ENCODE peak calls at places on chromosome 18, in four cellular contexts. One of them, this sample, is unnamed.

GRCh38 chr18:60675801-60676200 is 303.2 kb upstream of the MC4R start:
- DNase-seq in sigmoid colon: no peak
- DNase-seq in HCT116: no peak
- DNase-seq in K562: no peak
- DNase-seq in this sample: peak

GRCh38 chr18:49985246-49985645 is 171.9 kb upstream of the ACAA2 start:
- DNase-seq in sigmoid colon: no peak
- DNase-seq in HCT116: no peak
- DNase-seq in K562: no peak
- DNase-seq in this sample: no peak

GRCh38 chr18:40956213-40956612 is 998.8 kb upstream of the PIK3C3 start:
- DNase-seq in sigmoid colon: no peak
- DNase-seq in HCT116: no peak
- DNase-seq in K562: no peak
- DNase-seq in this sample: no peak

GRCh38 chr18:43279015-43279758 is 1.9 kb upstream of the SYT4 start:
- DNase-seq in sigmoid colon: no peak
- DNase-seq in HCT116: no peak
- DNase-seq in K562: no peak
- DNase-seq in this sample: no peak

GRCh38 chr18:43531438-43531837 is 254.1 kb upstream of the SYT4 start:
- DNase-seq in sigmoid colon: no peak
- DNase-seq in HCT116: no peak
- DNase-seq in K562: no peak
- DNase-seq in this sample: no peak

GRCh38 chr18:68148862-68149261 is 566.0 kb downstream of the TMX3 start:
- DNase-seq in sigmoid colon: no peak
- DNase-seq in HCT116: no peak
- DNase-seq in K562: no peak
- DNase-seq in this sample: no peak

GRCh38 chr18:63518178-63519012 is 23.8 kb upstream of the SERPINB12 start:
- DNase-seq in sigmoid colon: peak
- DNase-seq in HCT116: peak
- DNase-seq in K562: peak
- DNase-seq in this sample: peak

GRCh38 chr18:9055185-9055584 is 47.3 kb upstream of the NDUFV2 start:
- DNase-seq in sigmoid colon: no peak
- DNase-seq in HCT116: peak
- DNase-seq in K562: peak
- DNase-seq in this sample: no peak

GRCh38 chr18:63451774-63452173 is 25.0 kb upstream of the SERPINB5 start:
- DNase-seq in sigmoid colon: peak
- DNase-seq in HCT116: no peak
- DNase-seq in K562: peak
- DNase-seq in this sample: no peak

GRCh38 chr18:28163201-28163778 is 13.6 kb downstream of the CDH2 start:
- DNase-seq in sigmoid colon: no peak
- DNase-seq in HCT116: no peak
- DNase-seq in K562: no peak
- DNase-seq in this sample: no peak

GRCh38 chr18:55515946-55516710 is 71.9 kb downstream of the TCF4 start:
- DNase-seq in sigmoid colon: no peak
- DNase-seq in HCT116: no peak
- DNase-seq in K562: no peak
- DNase-seq in this sample: no peak

GRCh38 chr18:60100805-60101204 is 201.0 kb downstream of the PMAIP1 start:
- DNase-seq in sigmoid colon: no peak
- DNase-seq in HCT116: no peak
- DNase-seq in K562: no peak
- DNase-seq in this sample: no peak

GRCh38 chr18:21853020-21853419 is 112.4 kb downstream of the MIB1 start:
- DNase-seq in sigmoid colon: no peak
- DNase-seq in HCT116: no peak
- DNase-seq in K562: no peak
- DNase-seq in this sample: no peak

GRCh38 chr18:21664069-21664468 is 40.5 kb downstream of the ABHD3 start:
- DNase-seq in sigmoid colon: no peak
- DNase-seq in HCT116: no peak
- DNase-seq in K562: no peak
- DNase-seq in this sample: no peak

GRCh38 chr18:12862874-12863482 is 21.1 kb downstream of the PTPN2 start:
- DNase-seq in sigmoid colon: no peak
- DNase-seq in HCT116: no peak
- DNase-seq in K562: no peak
- DNase-seq in this sample: no peak
- TF ChIP-seq POLR2AphosphoS5 in sigmoid colon: no peak
- TF ChIP-seq POLR2AphosphoS5 in HCT116: no peak
- TF ChIP-seq POLR2AphosphoS5 in K562: no peak
- TF ChIP-seq POLR2AphosphoS5 in this sample: no peak

GRCh38 chr18:35851286-35851967 is 121.1 kb upstream of the RMP24 start:
- DNase-seq in sigmoid colon: no peak
- DNase-seq in HCT116: no peak
- DNase-seq in K562: no peak
- DNase-seq in this sample: no peak
- TF ChIP-seq POLR2AphosphoS5 in sigmoid colon: no peak
- TF ChIP-seq POLR2AphosphoS5 in HCT116: no peak
- TF ChIP-seq POLR2AphosphoS5 in K562: no peak
- TF ChIP-seq POLR2AphosphoS5 in this sample: no peak

DNA sequence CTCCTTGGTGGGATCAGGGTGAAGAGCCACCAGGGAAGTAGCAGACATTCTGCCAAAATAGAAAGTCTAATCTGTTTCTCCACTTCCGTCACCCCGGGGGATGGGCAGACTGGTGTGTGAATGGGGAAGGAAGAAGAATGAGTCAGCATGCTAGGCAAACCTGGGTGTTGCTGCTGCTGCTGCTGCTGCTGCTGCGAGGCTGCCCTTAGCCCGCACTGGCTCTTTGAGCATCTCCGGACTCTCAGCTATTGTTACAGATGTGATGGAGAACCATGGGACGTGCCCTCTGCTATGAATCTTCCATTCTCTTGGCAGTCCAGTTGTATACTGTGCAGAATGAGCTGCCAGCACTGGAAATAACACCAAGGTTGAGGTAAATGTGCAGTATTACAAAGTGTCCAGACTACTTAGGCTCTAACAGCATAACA is 158.6 kb downstream of the SETBP1 start:
- DNase-seq in sigmoid colon: peak
- DNase-seq in HCT116: no peak
- DNase-seq in K562: peak
- DNase-seq in this sample: peak
- TF ChIP-seq POLR2AphosphoS5 in sigmoid colon: no peak
- TF ChIP-seq POLR2AphosphoS5 in HCT116: no peak
- TF ChIP-seq POLR2AphosphoS5 in K562: no peak
- TF ChIP-seq POLR2AphosphoS5 in this sample: peak

GRCh38 chr18:79366177-79367094 is 29.3 kb upstream of the NFATC1 start:
- DNase-seq in sigmoid colon: no peak
- DNase-seq in HCT116: no peak
- DNase-seq in K562: no peak
- DNase-seq in this sample: no peak

GRCh38 chr18:79365701-79366100 is 30.0 kb upstream of the NFATC1 start:
- DNase-seq in sigmoid colon: no peak
- DNase-seq in HCT116: no peak
- DNase-seq in K562: no peak
- DNase-seq in this sample: no peak

GRCh38 chr18:79367480-79367879 is 28.2 kb upstream of the NFATC1 start:
- DNase-seq in sigmoid colon: no peak
- DNase-seq in HCT116: no peak
- DNase-seq in K562: no peak
- DNase-seq in this sample: no peak

GRCh38 chr18:79368681-79369080 is 27.0 kb upstream of the NFATC1 start:
- DNase-seq in sigmoid colon: no peak
- DNase-seq in HCT116: no peak
- DNase-seq in K562: no peak
- DNase-seq in this sample: no peak

GRCh38 chr18:79367989-79368388 is 27.7 kb upstream of the NFATC1 start:
- DNase-seq in sigmoid colon: no peak
- DNase-seq in HCT116: no peak
- DNase-seq in K562: no peak
- DNase-seq in this sample: no peak
- TF ChIP-seq POLR2AphosphoS5 in sigmoid colon: no peak
- TF ChIP-seq POLR2AphosphoS5 in HCT116: no peak
- TF ChIP-seq POLR2AphosphoS5 in K562: no peak
- TF ChIP-seq POLR2AphosphoS5 in this sample: no peak

GRCh38 chr18:3350566-3351527 is 88.9 kb downstream of the MYL12B start:
- DNase-seq in sigmoid colon: no peak
- DNase-seq in HCT116: peak
- DNase-seq in K562: no peak
- DNase-seq in this sample: no peak
- TF ChIP-seq POLR2AphosphoS5 in sigmoid colon: no peak
- TF ChIP-seq POLR2AphosphoS5 in HCT116: peak
- TF ChIP-seq POLR2AphosphoS5 in K562: no peak
- TF ChIP-seq POLR2AphosphoS5 in this sample: no peak

GRCh38 chr18:10487161-10487560 is 32.7 kb downstream of the APCDD1 start:
- DNase-seq in sigmoid colon: no peak
- DNase-seq in HCT116: no peak
- DNase-seq in K562: no peak
- DNase-seq in this sample: no peak
- TF ChIP-seq POLR2AphosphoS5 in sigmoid colon: no peak
- TF ChIP-seq POLR2AphosphoS5 in HCT116: no peak
- TF ChIP-seq POLR2AphosphoS5 in K562: no peak
- TF ChIP-seq POLR2AphosphoS5 in this sample: no peak

This sample was measured in stomach.